ENCODE peak calls at places on chromosomes 16 and 17, in five cellular contexts. P is GM12892, I is DMS153, W is NCI-H774, N is psoas muscle. H is an unnamed sample.

GRCh38 chr16:22183901-22184614 is 21.8 kb downstream of the SDR42E2 start:
- DNase-seq in P (no peak), I (no peak), W (no peak), N (no peak), H (no peak)

GRCh38 chr16:50045412-50045811 is 20.4 kb upstream of the HEATR3 start:
- DNase-seq in P (no peak), I (no peak), W (no peak), N (no peak), H (no peak)

GRCh38 chr16:75322706-75323105 is 71.3 kb upstream of the BCAR1 start:
- DNase-seq in P (no peak), I (no peak), W (no peak), N (no peak), H (no peak)

GRCh38 chr17:47205419-47205963 is 3.7 kb upstream of the MYL4 start:
- DNase-seq in P (no peak), I (peak; percentile 79), W (peak; percentile 25), N (peak; percentile 38), H (peak; percentile 84)

GRCh38 chr16:67034478-67034877 is 5.5 kb downstream of the CBFB start:
- DNase-seq in P (no peak), I (no peak), W (no peak), N (no peak), H (no peak)

GRCh38 chr16:441447-441846 is 16.0 kb downstream of the RAB11FIP3 start:
- DNase-seq in P (no peak), I (no peak), W (no peak), N (no peak), H (no peak)

GRCh38 chr17:31595076-31595475 is 203.6 kb downstream of the RAB11FIP4 start:
- DNase-seq in P (no peak), I (no peak), W (no peak), N (no peak), H (no peak)

GRCh38 chr16:8669481-8669880 is 4.9 kb upstream of the ABAT start:
- DNase-seq in P (no peak), I (no peak), W (no peak), N (no peak), H (no peak)

GRCh38 chr16:61813339-61813738 is 222.9 kb downstream of the CDH8 start:
- DNase-seq in P (no peak), I (no peak), W (no peak), N (no peak), H (no peak)

GRCh38 chr16:85449195-85449884 is 163.8 kb upstream of the GSE1 start:
- DNase-seq in P (no peak), I (peak; percentile 59), W (no peak), N (no peak), H (peak; percentile 83)

GRCh38 chr17:39145143-39145542 is 6.3 kb downstream of the PLXDC1 start:
- DNase-seq in P (no peak), I (no peak), W (no peak), N (no peak), H (no peak)

GRCh38 chr17:74037320-74037719 is 166.2 kb upstream of the RPL38 start:
- DNase-seq in P (no peak), I (peak; percentile 48), W (no peak), N (no peak), H (no peak)

H was measured in Jurkat, Clone E6-1.